ENCODE peak calls at places on chromosomes 5 and 9, in eight cellular contexts. C, F, Y, Z, G, N, P and B are unnamed samples.
A peak's percentile ranks its signal among the peaks of the same experiment; 100 is the strongest.

GRCh38 chr9:77605449-77606220 is 42.5 kb downstream of the GNA14 start:
- DNase-seq in C (no peak), F (no peak), Y (no peak), Z (no peak), G (no peak), N (no peak), P (no peak), B (no peak)

GRCh38 chr5:112366987-112367386 is 52.1 kb downstream of the EPB41L4A start:
- DNase-seq in C (no peak), F (peak; percentile 57), Y (peak; percentile 18), Z (no peak), G (peak; percentile 22), N (peak; percentile 53), P (no peak), B (peak; percentile 30)

GRCh38 chr9:19247420-19247819 is 16.9 kb downstream of the DENND4C start:
- DNase-seq in C (no peak), F (no peak), Y (no peak), Z (no peak), G (no peak), N (no peak), P (no peak), B (no peak)

GRCh38 chr5:45521067-45521466 is 175.1 kb downstream of the HCN1 start:
- DNase-seq in C (no peak), F (peak; percentile 16), Y (no peak), Z (no peak), G (no peak), N (no peak), P (no peak), B (peak; percentile 58)

GRCh38 chr9:71975833-71976232 is 64.4 kb downstream of the C9orf85 start:
- DNase-seq in C (no peak), F (no peak), Y (no peak), Z (no peak), G (no peak), N (no peak), P (no peak), B (no peak)

GRCh38 chr5:116970318-116970717 is 395.7 kb upstream of the SEMA6A start:
- DNase-seq in C (peak; percentile 42), F (no peak), Y (no peak), Z (no peak), G (no peak), N (no peak), P (no peak), B (no peak)

GRCh38 chr5:139395844-139396640 is 1.1 kb upstream of the PROB1 start:
- DNase-seq in C (no peak), F (peak; percentile 54), Y (no peak), Z (no peak), G (peak; percentile 30), N (no peak), P (no peak), B (no peak)

GRCh38 chr5:127931396-127931795 is 152.2 kb upstream of the SLC12A2 start:
- DNase-seq in C (no peak), F (no peak), Y (no peak), Z (no peak), G (no peak), N (no peak), P (no peak), B (no peak)

GRCh38 chr5:172791726-172792445 is 20.9 kb upstream of the DUSP1 start:
- DNase-seq in C (no peak), F (no peak), Y (no peak), Z (no peak), G (no peak), N (no peak), P (no peak), B (no peak)

GRCh38 chr5:757931-758697 is 26.4 kb downstream of the ZDHHC11B start:
- DNase-seq in C (no peak), F (peak; percentile 68), Y (no peak), Z (no peak), G (peak; percentile 15), N (no peak), P (no peak), B (peak; percentile 88)

GRCh38 chr5:65032250-65032649 is 263.5 kb downstream of the CWC27 start:
- DNase-seq in C (no peak), F (no peak), Y (no peak), Z (no peak), G (no peak), N (no peak), P (no peak), B (no peak)

GRCh38 chr5:79837707-79838620 is 148.3 kb downstream of the CMYA5 start:
- DNase-seq in C (no peak), F (no peak), Y (no peak), Z (no peak), G (no peak), N (no peak), P (no peak), B (no peak)

GRCh38 chr9:125460883-125461475 is 199.4 kb downstream of the GAPVD1 start:
- DNase-seq in C (no peak), F (no peak), Y (no peak), Z (no peak), G (no peak), N (no peak), P (no peak), B (no peak)

GRCh38 chr5:127518319-127518621 is 830 bp downstream of the PRRC1 start:
- DNase-seq in C (peak; percentile 33), F (no peak), Y (peak; percentile 46), Z (no peak), G (peak; percentile 46), N (no peak), P (no peak), B (no peak)

GRCh38 chr5:176675676-176676360 is 28.5 kb downstream of the TSPAN17 start:
- DNase-seq in C (no peak), F (peak; percentile 83), Y (no peak), Z (no peak), G (no peak), N (peak; percentile 60), P (no peak), B (peak; percentile 86)

GRCh38 chr5:95273956-95274520 is 10.9 kb downstream of the MCTP1 start:
- DNase-seq in C (no peak), F (no peak), Y (no peak), Z (no peak), G (no peak), N (no peak), P (no peak), B (no peak)

GRCh38 chr9:138065287-138065686 is 187.7 kb downstream of the CACNA1B start:
- DNase-seq in C (no peak), F (no peak), Y (no peak), Z (no peak), G (no peak), N (no peak), P (no peak), B (no peak)

GRCh38 chr5:36861820-36862219 is 14.7 kb upstream of the NIPBL start:
- DNase-seq in C (no peak), F (no peak), Y (no peak), Z (no peak), G (no peak), N (no peak), P (no peak), B (no peak)

GRCh38 chr9:89553451-89554020 is 51.3 kb upstream of the GADD45G start:
- DNase-seq in C (no peak), F (no peak), Y (no peak), Z (no peak), G (no peak), N (no peak), P (no peak), B (no peak)

GRCh38 chr9:124218438-124219289 is 39.1 kb upstream of the NEK6 start:
- DNase-seq in C (no peak), F (no peak), Y (peak; percentile 77), Z (no peak), G (peak; percentile 78), N (peak; percentile 72), P (peak; percentile 34), B (no peak)

GRCh38 chr9:114723926-114724325 is 41.9 kb upstream of the TEX48 start:
- DNase-seq in C (no peak), F (no peak), Y (no peak), Z (no peak), G (no peak), N (no peak), P (no peak), B (no peak)

GRCh38 chr5:100840364-100840763 is 62.7 kb downstream of the ST8SIA4 start:
- DNase-seq in C (no peak), F (no peak), Y (no peak), Z (no peak), G (peak; percentile 15), N (no peak), P (no peak), B (no peak)

GRCh38 chr5:68754536-68754935 is 339.3 kb upstream of the SLC30A5 start:
- DNase-seq in C (no peak), F (no peak), Y (no peak), Z (no peak), G (no peak), N (no peak), P (no peak), B (no peak)

GRCh38 chr5:174735498-174736350 is 11.3 kb downstream of the MSX2 start:
- DNase-seq in C (peak; percentile 21), F (peak; percentile 84), Y (no peak), Z (no peak), G (no peak), N (peak; percentile 76), P (no peak), B (peak; percentile 94)

GRCh38 chr9:136567651-136568287 is 21.9 kb upstream of the NOTCH1 start:
- DNase-seq in C (no peak), F (peak; percentile 88), Y (no peak), Z (no peak), G (peak; percentile 59), N (peak; percentile 84), P (no peak), B (peak; percentile 91)

GRCh38 chr9:137245450-137246421 is 4.6 kb downstream of the TUBB4B start:
- DNase-seq in C (peak; percentile 68), F (peak; percentile 62), Y (no peak), Z (no peak), G (no peak), N (no peak), P (no peak), B (no peak)